ENCODE peak calls at places on chromosomes 12 and 14, in five cellular contexts. D, W, B, C and X are unnamed samples.
A peak's percentile ranks its signal among the peaks of the same experiment; 100 is the strongest.

GRCh38 chr14:59852350-59852749 is 18.2 kb downstream of the RTN1 start:
- DNase-seq in D (peak; percentile 36), W (no peak), B (no peak), C (no peak), X (no peak)

GRCh38 chr12:110937104-110937641 is 16.8 kb upstream of the MYL2 start:
- DNase-seq in D (peak; percentile 79), W (peak; percentile 54), B (peak; percentile 51), C (peak; percentile 62), X (peak; percentile 54)

GRCh38 chr12:49288412-49288853 is 6.5 kb upstream of the PRPH start:
- DNase-seq in D (peak; percentile 74), W (peak; percentile 58), B (no peak), C (peak; percentile 64), X (no peak)

GRCh38 chr14:99603471-99603933 is 505 bp downstream of the CCDC85C start:
- DNase-seq in D (peak; percentile 25), W (no peak), B (no peak), C (peak; percentile 61), X (peak; percentile 38)

GRCh38 chr14:103045387-103045869 is 11.9 kb downstream of the CDC42BPB start:
- DNase-seq in D (no peak), W (no peak), B (no peak), C (no peak), X (no peak)

GRCh38 chr12:128120035-128120434 is 146.9 kb upstream of the TMEM132C start:
- DNase-seq in D (no peak), W (no peak), B (no peak), C (no peak), X (no peak)

GRCh38 chr12:5459051-5459782 is 27.3 kb downstream of the NTF3 start:
- DNase-seq in D (no peak), W (no peak), B (no peak), C (peak; percentile 25), X (no peak)

GRCh38 chr14:65132855-65133254 is 30.5 kb upstream of the MAX start:
- DNase-seq in D (no peak), W (no peak), B (no peak), C (no peak), X (no peak)

GRCh38 chr14:33402604-33403003 is 463.9 kb downstream of the NPAS3 start:
- DNase-seq in D (no peak), W (no peak), B (peak; percentile 52), C (no peak), X (no peak)

GRCh38 chr14:59870277-59871165 is at the start of gene RTN1:
- DNase-seq in D (peak; percentile 81), W (peak; percentile 43), B (peak; percentile 69), C (no peak), X (peak; percentile 73)

GRCh38 chr12:122669397-122670070 is 33.6 kb downstream of the HCAR2 start:
- DNase-seq in D (peak; percentile 91), W (peak; percentile 52), B (no peak), C (no peak), X (no peak)

GRCh38 chr12:124664395-124665111 is 97.1 kb upstream of the NCOR2 start:
- DNase-seq in D (no peak), W (no peak), B (no peak), C (no peak), X (peak; percentile 28)

GRCh38 chr14:78606111-78606510 is 435.9 kb downstream of the NRXN3 start:
- DNase-seq in D (no peak), W (no peak), B (no peak), C (no peak), X (no peak)

GRCh38 chr12:22687677-22688076 is 62.7 kb downstream of the ETNK1 start:
- DNase-seq in D (peak; percentile 39), W (no peak), B (no peak), C (no peak), X (no peak)

GRCh38 chr14:50225067-50225973 is 6.1 kb downstream of the SOS2 start:
- DNase-seq in D (peak; percentile 87), W (no peak), B (no peak), C (no peak), X (no peak)

GRCh38 chr14:33914676-33915516 is 36.0 kb downstream of the EGLN3 start:
- DNase-seq in D (peak; percentile 79), W (peak; percentile 33), B (no peak), C (no peak), X (no peak)

GRCh38 chr14:34051966-34052657 is 101.2 kb upstream of the EGLN3 start:
- DNase-seq in D (peak; percentile 90), W (no peak), B (no peak), C (no peak), X (no peak)

GRCh38 chr14:102923201-102923919 is 897 bp downstream of the AMN start:
- DNase-seq in D (no peak), W (no peak), B (no peak), C (no peak), X (no peak)

GRCh38 chr12:50690923-50691322 is 73.0 kb upstream of the ATF1 start:
- DNase-seq in D (no peak), W (no peak), B (no peak), C (no peak), X (no peak)

GRCh38 chr14:42654707-42655106 is 1048.0 kb downstream of the LRFN5 start:
- DNase-seq in D (no peak), W (no peak), B (no peak), C (no peak), X (no peak)

GRCh38 chr12:62252576-62252975 is 7.6 kb upstream of the USP15 start:
- DNase-seq in D (no peak), W (no peak), B (no peak), C (no peak), X (no peak)

GRCh38 chr12:47079894-47080724 is at the start of gene AMIGO2:
- DNase-seq in D (peak; percentile 87), W (peak; percentile 36), B (peak; percentile 74), C (no peak), X (peak; percentile 57)

GRCh38 chr14:82621881-82622450 is 1088.3 kb upstream of the SEL1L start:
- DNase-seq in D (no peak), W (no peak), B (no peak), C (no peak), X (no peak)

GRCh38 chr12:18965210-18965609 is 164.3 kb upstream of the PLEKHA5 start:
- DNase-seq in D (peak; percentile 27), W (no peak), B (no peak), C (no peak), X (no peak)

GRCh38 chr12:107670999-107671643 is 14.5 kb upstream of the PWP1 start:
- DNase-seq in D (peak; percentile 20), W (peak; percentile 37), B (no peak), C (peak; percentile 34), X (no peak)

GRCh38 chr14:66495214-66496098 is 9.3 kb downstream of the CCDC196 start:
- DNase-seq in D (peak; percentile 70), W (peak; percentile 44), B (no peak), C (peak; percentile 28), X (no peak)

GRCh38 chr14:53954551-53955233 is 1.9 kb downstream of the BMP4 start:
- DNase-seq in D (peak; percentile 44), W (no peak), B (peak; percentile 35), C (no peak), X (peak; percentile 26)

GRCh38 chr12:15256760-15257159 is 35.5 kb upstream of the RERG start:
- DNase-seq in D (no peak), W (no peak), B (no peak), C (no peak), X (peak; percentile 50)

GRCh38 chr14:74380172-74380571 is 31.9 kb downstream of the VRTN start:
- DNase-seq in D (peak; percentile 70), W (no peak), B (no peak), C (no peak), X (no peak)

GRCh38 chr12:98725481-98726247 is 80.6 kb downstream of the APAF1 start:
- DNase-seq in D (peak; percentile 62), W (no peak), B (no peak), C (peak; percentile 56), X (peak; percentile 57)

DNA sequence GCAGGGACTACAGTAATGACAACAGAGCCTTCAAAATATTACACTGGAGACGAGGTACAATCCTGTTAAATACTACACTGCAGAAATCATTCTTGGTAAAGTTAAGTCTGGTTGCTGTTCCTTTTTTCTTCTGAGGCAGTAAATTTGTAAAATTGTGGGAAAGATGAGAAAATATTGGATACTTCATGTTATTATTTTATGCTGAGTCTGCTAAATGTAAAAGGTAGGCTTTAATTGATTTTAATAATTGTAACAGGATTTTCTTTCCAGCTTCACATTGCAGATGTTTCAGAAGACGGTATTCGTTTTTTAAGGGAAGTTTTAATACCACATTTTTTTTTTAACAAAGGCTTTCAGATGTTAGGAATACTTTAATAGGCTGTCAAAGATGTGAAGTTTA is 62.6 kb downstream of the WASHC4 start:
- DNase-seq in D (no peak), W (no peak), B (no peak), C (no peak), X (no peak)
- H3K36me3 ChIP-seq in D (peaks cover 25% of the 10 kb centered on the region), W (peaks cover 56% of the 10 kb centered on the region), B (no peaks in the 10 kb centered on the region), C (peaks cover 89% of the 10 kb centered on the region), X (no peaks in the 10 kb centered on the region)

DNA sequence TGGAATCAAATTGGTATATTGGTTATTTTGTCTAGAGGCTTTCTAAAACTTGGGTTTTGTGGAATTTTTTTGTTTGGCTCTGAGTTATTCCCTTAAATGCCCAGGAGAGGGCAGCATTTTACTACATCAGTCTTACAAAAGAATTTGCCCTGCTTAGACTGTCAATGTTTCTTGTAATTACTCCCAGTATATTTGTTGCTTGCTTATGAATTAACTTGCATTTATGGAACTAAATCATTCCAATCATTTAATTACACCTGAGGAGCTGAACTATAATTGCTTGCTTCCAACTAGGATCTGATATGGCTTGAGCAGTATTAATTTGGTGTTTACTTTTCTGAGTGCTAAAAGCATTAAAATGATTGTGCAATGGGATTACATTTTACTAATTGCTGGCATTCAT is 48.7 kb downstream of the MIPOL1 start:
- DNase-seq in D (peak; percentile 79), W (no peak), B (no peak), C (peak; percentile 50), X (no peak)
- TF ChIP-seq CTCF in D (peak; percentile 89), W (no peak), B (peak; percentile 55), C (peak; percentile 92), X (peak; percentile 73)

DNA sequence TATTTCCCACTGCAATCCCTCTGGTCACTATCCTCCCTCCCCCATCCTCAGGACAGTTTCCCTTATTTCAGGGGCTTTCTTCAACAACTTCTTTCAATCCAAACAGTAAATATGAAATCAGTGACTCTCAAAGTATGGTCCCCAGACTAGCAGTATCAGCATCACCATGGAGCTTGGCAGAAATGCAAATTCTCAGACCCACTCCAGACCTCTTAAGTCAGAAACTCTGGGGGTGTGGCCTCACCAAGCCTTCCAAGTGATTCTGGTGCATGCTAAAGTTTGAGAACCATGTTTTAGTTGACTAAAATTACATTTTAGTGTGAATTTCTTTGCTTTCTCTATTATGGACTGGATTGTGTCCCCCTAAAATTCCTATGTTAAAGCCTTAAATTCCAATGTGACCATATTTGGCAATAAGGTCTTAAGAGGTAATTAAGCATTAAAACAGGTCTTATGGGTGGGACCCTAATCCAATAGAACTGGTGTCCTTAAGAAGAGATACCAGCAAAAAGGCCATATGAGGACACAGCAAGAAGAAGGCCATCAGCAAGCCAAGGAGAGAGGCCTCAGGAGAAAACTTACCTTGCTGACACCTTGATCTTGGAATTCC is 23.2 kb downstream of the ATP2B1 start:
- DNase-seq in D (no peak), W (no peak), B (peak; percentile 31), C (no peak), X (no peak)
- H3K36me3 ChIP-seq in D (peaks cover 26% of the 10 kb centered on the region), W (no peaks in the 10 kb centered on the region), B (no peaks in the 10 kb centered on the region), C (peaks cover 25% of the 10 kb centered on the region), X (no peaks in the 10 kb centered on the region)

DNA sequence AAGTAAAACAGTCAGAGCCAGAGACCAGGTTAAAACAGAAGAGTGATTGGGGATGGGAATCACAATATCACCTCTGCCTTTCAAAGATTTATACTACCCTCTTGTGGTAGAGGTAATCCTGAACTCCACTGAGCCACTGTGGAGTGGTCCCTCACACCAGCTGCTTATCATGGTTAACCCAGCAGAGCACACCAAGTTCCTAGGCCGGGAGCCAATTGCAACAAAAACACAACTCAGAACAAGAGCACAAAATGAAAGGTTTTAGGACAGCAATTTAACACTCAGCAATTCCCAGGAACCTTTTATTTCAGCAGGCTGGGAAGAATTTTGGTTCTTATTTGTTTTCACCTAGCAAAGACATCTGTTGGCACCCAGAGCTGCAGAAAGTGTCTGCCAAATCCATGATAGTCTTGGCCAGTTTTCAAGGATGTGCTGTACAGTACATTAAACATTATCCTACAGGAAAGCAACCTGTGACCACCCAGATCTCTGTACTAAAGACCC is 220.5 kb upstream of the ATXN7L3B start:
- DNase-seq in D (peak; percentile 72), W (no peak), B (no peak), C (peak; percentile 4), X (peak; percentile 36)
- TF ChIP-seq CTCF in D (peak; percentile 81), W (no peak), B (no peak), C (peak; percentile 57), X (no peak)